ENCODE peak calls at places on chromosomes 7 and 10, in four cellular contexts. One of them, this sample, is unnamed. For H3K27me3, the result is how much of the 10 kb centered on the place peaks cover.

GRCh38 chr10:99008106-99008505 is 227.5 kb downstream of the HPSE2 start:
- DNase-seq in heart left ventricle: no peak
- DNase-seq in HL-60: no peak
- DNase-seq in cardiac muscle cell: no peak
- DNase-seq in this sample: no peak

GRCh38 chr7:79548616-79549206 is 95.2 kb upstream of the MAGI2 start:
- DNase-seq in heart left ventricle: no peak
- DNase-seq in HL-60: no peak
- DNase-seq in cardiac muscle cell: no peak
- DNase-seq in this sample: no peak

GRCh38 chr10:91590904-91591791 is 41.7 kb downstream of the PPP1R3C start:
- DNase-seq in heart left ventricle: peak
- DNase-seq in HL-60: no peak
- DNase-seq in cardiac muscle cell: peak
- DNase-seq in this sample: peak

GRCh38 chr7:128259131-128260056 is 18.3 kb downstream of the LEP start:
- DNase-seq in heart left ventricle: no peak
- DNase-seq in HL-60: no peak
- DNase-seq in cardiac muscle cell: no peak
- DNase-seq in this sample: peak

GRCh38 chr10:33252794-33253203 is 81.7 kb downstream of the NRP1 start:
- DNase-seq in heart left ventricle: no peak
- DNase-seq in HL-60: no peak
- DNase-seq in cardiac muscle cell: no peak
- DNase-seq in this sample: no peak

GRCh38 chr7:106611911-106612310 is 49.0 kb downstream of the CCDC71L start:
- DNase-seq in heart left ventricle: no peak
- DNase-seq in HL-60: no peak
- DNase-seq in cardiac muscle cell: no peak
- DNase-seq in this sample: no peak

GRCh38 chr10:132632851-132633684 is 95.5 kb downstream of the INPP5A start:
- DNase-seq in heart left ventricle: peak
- DNase-seq in HL-60: no peak
- DNase-seq in cardiac muscle cell: no peak
- DNase-seq in this sample: no peak

GRCh38 chr10:113113918-113114317 is 163.9 kb downstream of the TCF7L2 start:
- DNase-seq in heart left ventricle: no peak
- DNase-seq in HL-60: no peak
- DNase-seq in cardiac muscle cell: no peak
- DNase-seq in this sample: no peak

GRCh38 chr10:110074298-110074697 is 66.5 kb downstream of the ADD3 start:
- DNase-seq in heart left ventricle: no peak
- DNase-seq in HL-60: peak
- DNase-seq in cardiac muscle cell: peak
- DNase-seq in this sample: peak

GRCh38 chr10:93741367-93741766 is 16.4 kb upstream of the LGI1 start:
- DNase-seq in heart left ventricle: no peak
- DNase-seq in HL-60: no peak
- DNase-seq in cardiac muscle cell: no peak
- DNase-seq in this sample: no peak

GRCh38 chr10:122267849-122268737 is 3.0 kb upstream of the BTBD16 start:
- DNase-seq in heart left ventricle: peak
- DNase-seq in HL-60: peak
- DNase-seq in cardiac muscle cell: peak
- DNase-seq in this sample: peak

GRCh38 chr10:36516281-36516680 is 609.1 kb upstream of the ANKRD30A start:
- DNase-seq in heart left ventricle: no peak
- DNase-seq in HL-60: no peak
- DNase-seq in cardiac muscle cell: no peak
- DNase-seq in this sample: no peak

GRCh38 chr7:107966701-107967100 is 36.3 kb downstream of the LAMB1 start:
- DNase-seq in heart left ventricle: peak
- DNase-seq in HL-60: no peak
- DNase-seq in cardiac muscle cell: peak
- DNase-seq in this sample: peak

GRCh38 chr10:62015994-62016393 is 114.5 kb downstream of the ARID5B start:
- DNase-seq in heart left ventricle: peak
- DNase-seq in HL-60: no peak
- DNase-seq in cardiac muscle cell: peak
- DNase-seq in this sample: peak

GRCh38 chr7:12642539-12642938 is 44.9 kb upstream of the ARL4A start:
- DNase-seq in heart left ventricle: no peak
- DNase-seq in HL-60: no peak
- DNase-seq in cardiac muscle cell: no peak
- DNase-seq in this sample: no peak

GRCh38 chr10:91296471-91296870 is 76.0 kb downstream of the PCGF5 start:
- DNase-seq in heart left ventricle: no peak
- DNase-seq in HL-60: no peak
- DNase-seq in cardiac muscle cell: peak
- DNase-seq in this sample: peak

GRCh38 chr10:122637371-122637770 is 62.3 kb downstream of the C10orf120 start:
- DNase-seq in heart left ventricle: peak
- DNase-seq in HL-60: no peak
- DNase-seq in cardiac muscle cell: peak
- DNase-seq in this sample: no peak

GRCh38 chr7:50664937-50665336 is 99.7 kb upstream of the DDC start:
- DNase-seq in heart left ventricle: no peak
- DNase-seq in HL-60: no peak
- DNase-seq in cardiac muscle cell: no peak
- DNase-seq in this sample: no peak

GRCh38 chr10:131090761-131091661 is 220.5 kb downstream of the TCERG1L start:
- DNase-seq in heart left ventricle: no peak
- DNase-seq in HL-60: no peak
- DNase-seq in cardiac muscle cell: no peak
- DNase-seq in this sample: no peak

GRCh38 chr7:37433166-37433565 is 15.5 kb downstream of the ELMO1 start:
- DNase-seq in heart left ventricle: no peak
- DNase-seq in HL-60: no peak
- DNase-seq in cardiac muscle cell: peak
- DNase-seq in this sample: peak

GRCh38 chr10:118545381-118545780 is 50.1 kb downstream of the PRLHR start:
- DNase-seq in heart left ventricle: no peak
- DNase-seq in HL-60: no peak
- DNase-seq in cardiac muscle cell: no peak
- DNase-seq in this sample: no peak

GRCh38 chr7:84701524-84702306 is 485.1 kb downstream of the SEMA3D start:
- DNase-seq in heart left ventricle: no peak
- DNase-seq in HL-60: no peak
- DNase-seq in cardiac muscle cell: no peak
- DNase-seq in this sample: peak

GRCh38 chr7:114939484-114940097 is 17.7 kb downstream of the MDFIC start:
- DNase-seq in heart left ventricle: no peak
- DNase-seq in HL-60: no peak
- DNase-seq in cardiac muscle cell: no peak
- DNase-seq in this sample: no peak

GRCh38 chr7:368651-369475 is 78.9 kb downstream of the FOXL3 start:
- DNase-seq in heart left ventricle: peak
- DNase-seq in HL-60: no peak
- DNase-seq in cardiac muscle cell: no peak
- DNase-seq in this sample: no peak

GRCh38 chr10:132107947-132108877 is 42.5 kb downstream of the JAKMIP3 start:
- DNase-seq in heart left ventricle: no peak
- DNase-seq in HL-60: no peak
- DNase-seq in cardiac muscle cell: no peak
- DNase-seq in this sample: no peak

GRCh38 chr10:112137381-112137987 is 46.1 kb downstream of the GPAM start:
- DNase-seq in heart left ventricle: peak
- DNase-seq in HL-60: peak
- DNase-seq in cardiac muscle cell: peak
- DNase-seq in this sample: peak

GRCh38 chr7:19621740-19622139 is 87.1 kb downstream of the POLR1F start:
- DNase-seq in heart left ventricle: no peak
- DNase-seq in HL-60: no peak
- DNase-seq in cardiac muscle cell: no peak
- DNase-seq in this sample: no peak

GRCh38 chr10:8216893-8217292 is 162.4 kb downstream of the GATA3 start:
- DNase-seq in heart left ventricle: no peak
- DNase-seq in HL-60: no peak
- DNase-seq in cardiac muscle cell: no peak
- DNase-seq in this sample: no peak

GRCh38 chr10:112914288-112914952 is 35.6 kb upstream of the TCF7L2 start:
- DNase-seq in heart left ventricle: no peak
- DNase-seq in HL-60: no peak
- DNase-seq in cardiac muscle cell: no peak
- DNase-seq in this sample: no peak

GRCh38 chr10:78763651-78764395 is 304.9 kb upstream of the ZMIZ1 start:
- DNase-seq in heart left ventricle: peak
- DNase-seq in HL-60: no peak
- DNase-seq in cardiac muscle cell: no peak
- DNase-seq in this sample: peak

GRCh38 chr10:113029055-113029440 is 79.0 kb downstream of the TCF7L2 start:
- DNase-seq in heart left ventricle: no peak
- DNase-seq in HL-60: no peak
- DNase-seq in cardiac muscle cell: no peak
- DNase-seq in this sample: no peak

GRCh38 chr10:123021517-123021916 is 12.7 kb downstream of the ACADSB start:
- DNase-seq in heart left ventricle: no peak
- DNase-seq in HL-60: no peak
- DNase-seq in cardiac muscle cell: no peak
- DNase-seq in this sample: peak

GRCh38 chr10:77406764-77407430 is 230.7 kb downstream of the KCNMA1 start:
- DNase-seq in heart left ventricle: no peak
- DNase-seq in HL-60: no peak
- DNase-seq in cardiac muscle cell: no peak
- DNase-seq in this sample: no peak

GRCh38 chr7:136293272-136293671 is 316.1 kb upstream of the MTPN start:
- DNase-seq in heart left ventricle: no peak
- DNase-seq in HL-60: no peak
- DNase-seq in cardiac muscle cell: no peak
- DNase-seq in this sample: no peak

GRCh38 chr7:90677742-90678439 is 81.8 kb downstream of the CDK14 start:
- DNase-seq in heart left ventricle: no peak
- DNase-seq in HL-60: no peak
- DNase-seq in cardiac muscle cell: peak
- DNase-seq in this sample: no peak

GRCh38 chr7:140122975-140123374 is 53.8 kb downstream of the KDM7A start:
- DNase-seq in heart left ventricle: no peak
- DNase-seq in HL-60: no peak
- DNase-seq in cardiac muscle cell: no peak
- DNase-seq in this sample: no peak

GRCh38 chr7:131105294-131105802 is 222.3 kb upstream of the MKLN1 start:
- DNase-seq in heart left ventricle: no peak
- DNase-seq in HL-60: no peak
- DNase-seq in cardiac muscle cell: peak
- DNase-seq in this sample: no peak
- H3K4me3 ChIP-seq in heart left ventricle: peak
- H3K4me3 ChIP-seq in HL-60: peak
- H3K4me3 ChIP-seq in cardiac muscle cell: peak
- H3K4me3 ChIP-seq in this sample: peak

DNA sequence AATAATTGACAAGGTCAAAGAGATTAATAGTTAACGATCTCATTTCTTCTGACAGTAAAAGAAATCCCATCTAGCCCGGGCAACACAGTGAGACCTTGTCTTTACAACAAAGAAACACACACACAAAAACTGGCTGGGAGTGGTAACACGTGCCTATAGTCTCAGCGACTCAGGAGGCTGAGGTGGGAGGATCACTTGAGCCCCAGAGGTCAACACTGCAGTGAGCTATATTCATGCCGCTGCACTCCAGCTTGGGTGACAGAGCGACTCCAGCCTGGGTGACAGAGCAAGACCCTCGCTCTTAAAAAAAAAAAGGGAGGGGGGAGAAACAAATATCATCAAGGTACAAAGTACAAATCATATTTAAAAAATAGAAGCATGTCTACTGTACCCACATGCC is 401.2 kb downstream of the PARD3 start:
- DNase-seq in heart left ventricle: no peak
- DNase-seq in HL-60: no peak
- DNase-seq in cardiac muscle cell: no peak
- DNase-seq in this sample: no peak
- H3K27me3 ChIP-seq in heart left ventricle: under half
- H3K27me3 ChIP-seq in HL-60: under half
- H3K27me3 ChIP-seq in cardiac muscle cell: under half
- H3K27me3 ChIP-seq in this sample: under half

DNA sequence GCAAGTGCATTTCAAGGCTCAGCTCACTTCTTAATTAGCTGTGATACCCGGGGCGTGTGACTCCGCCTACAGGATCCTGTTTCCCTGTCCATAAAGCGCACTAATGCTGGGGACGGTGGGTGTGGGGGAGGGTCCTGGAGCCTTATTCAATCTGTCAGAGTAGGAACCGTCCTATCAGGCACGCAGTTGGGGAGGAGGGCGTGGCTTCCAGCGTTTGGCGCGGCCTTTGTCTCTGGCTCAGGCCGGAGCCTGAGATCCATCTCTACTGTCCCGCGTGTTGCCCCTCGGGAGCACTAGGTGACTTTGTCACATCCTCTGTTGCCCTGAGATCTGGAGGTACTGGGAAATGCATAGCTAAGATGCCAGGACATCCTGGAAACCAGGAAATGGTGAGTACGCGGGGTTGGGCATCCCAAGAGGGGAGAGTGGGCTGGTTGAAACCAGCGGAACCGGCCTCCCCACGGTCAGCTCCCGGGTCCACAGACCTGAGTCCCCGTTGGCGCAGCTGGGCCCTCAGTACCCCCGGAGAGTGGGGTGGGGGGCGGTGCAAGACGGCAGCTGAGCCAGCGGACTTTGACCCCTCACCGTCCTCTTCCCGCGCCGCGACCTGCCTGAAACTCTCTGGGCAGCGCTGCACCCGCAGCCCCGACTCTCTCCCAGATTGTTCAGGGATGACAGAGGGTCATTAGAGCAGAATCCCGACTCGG is 104.4 kb upstream of the ZNF92 start:
- DNase-seq in heart left ventricle: no peak
- DNase-seq in HL-60: no peak
- DNase-seq in cardiac muscle cell: peak
- DNase-seq in this sample: peak
- H3K4me3 ChIP-seq in heart left ventricle: peak
- H3K4me3 ChIP-seq in HL-60: no peak
- H3K4me3 ChIP-seq in cardiac muscle cell: peak
- H3K4me3 ChIP-seq in this sample: peak

GRCh38 chr7:1637155-1637554 is 32.9 kb upstream of the ELFN1 start:
- DNase-seq in heart left ventricle: no peak
- DNase-seq in HL-60: no peak
- DNase-seq in cardiac muscle cell: no peak
- DNase-seq in this sample: no peak
- H3K27me3 ChIP-seq in heart left ventricle: under half
- H3K27me3 ChIP-seq in HL-60: under half
- H3K27me3 ChIP-seq in cardiac muscle cell: under half
- H3K27me3 ChIP-seq in this sample: under half

This sample was measured in SJCRH30.